ENCODE peak calls at places on chromosomes 2 and 18, in five cellular contexts. A is neuronal stem cell, G is H9, W is H1, O is mesenchymal stem cell. I is an unnamed sample.

GRCh38 chr2:29064746-29065478 is 9.4 kb downstream of the PCARE start:
- DNase-seq in A (no peak), G (no peak), W (no peak), O (no peak), I (no peak)

GRCh38 chr2:202261531-202261930 is 4.0 kb upstream of the NOP58 start:
- DNase-seq in W (no peak), O (no peak), A (no peak), G (no peak), I (no peak)

GRCh38 chr2:47504174-47504810 is 101.3 kb downstream of the MSH2 start:
- DNase-seq in A (no peak), G (no peak), O (no peak), W (no peak), I (no peak)

GRCh38 chr2:136230471-136230870 is 112.5 kb upstream of the CXCR4 start:
- DNase-seq in G (no peak), W (no peak), O (no peak), A (no peak), I (no peak)

GRCh38 chr2:120959426-120959825 is 223.8 kb downstream of the GLI2 start:
- DNase-seq in W (no peak), O (no peak), G (no peak), A (no peak), I (no peak)

GRCh38 chr18:76588591-76589303 is 93.7 kb upstream of the ZNF516 start:
- DNase-seq in A (no peak), G (no peak), O (no peak), W (peak), I (no peak)

GRCh38 chr2:236731767-236732580 is 162.3 kb downstream of the ACKR3 start:
- DNase-seq in O (peak), A (no peak), W (no peak), G (no peak), I (peak)

GRCh38 chr2:151029406-151030157 is 232.1 kb downstream of the RBM43 start:
- DNase-seq in G (no peak), A (no peak), W (no peak), O (peak), I (no peak)

GRCh38 chr2:239311132-239312040 is 89.4 kb downstream of the HDAC4 start:
- DNase-seq in O (no peak), W (peak), G (peak), A (no peak), I (no peak)

GRCh38 chr18:20960735-20961134 is 150.9 kb downstream of the ROCK1 start:
- DNase-seq in G (no peak), O (no peak), A (no peak), W (no peak), I (no peak)

GRCh38 chr2:239240480-239240881 is 160.3 kb downstream of the HDAC4 start:
- DNase-seq in A (no peak), W (no peak), G (no peak), O (peak), I (no peak)

GRCh38 chr2:29238497-29238896 is 123.3 kb downstream of the CLIP4 start:
- DNase-seq in W (peak), A (no peak), O (peak), G (peak), I (no peak)

GRCh38 chr2:190551928-190552327 is 17.4 kb upstream of the NEMP2 start:
- DNase-seq in A (no peak), O (no peak), G (no peak), W (no peak), I (peak)

GRCh38 chr2:108409768-108410167 is 32.0 kb downstream of the SULT1C4 start:
- DNase-seq in G (no peak), A (no peak), O (peak), W (no peak), I (no peak)

GRCh38 chr18:76613058-76613457 is 118.0 kb upstream of the ZNF516 start:
- DNase-seq in G (no peak), A (no peak), O (no peak), W (no peak), I (no peak)

GRCh38 chr2:36596397-36596796 is 1.6 kb downstream of the FEZ2 start:
- DNase-seq in O (no peak), W (no peak), G (no peak), A (no peak), I (no peak)

GRCh38 chr2:173030541-173031485 is 44.8 kb upstream of the MAP3K20 start:
- DNase-seq in G (no peak), W (no peak), A (no peak), O (no peak), I (no peak)

GRCh38 chr2:240972201-240972600 is 26.2 kb upstream of the SNED1 start:
- DNase-seq in A (no peak), W (no peak), G (no peak), O (no peak), I (no peak)

GRCh38 chr2:160914217-160914616 is 246.0 kb upstream of the TANK start:
- DNase-seq in O (no peak), W (no peak), G (no peak), A (no peak), I (no peak)

GRCh38 chr2:47373747-47374146 is 29.2 kb upstream of the MSH2 start:
- DNase-seq in O (no peak), W (no peak), A (no peak), G (no peak), I (no peak)

GRCh38 chr18:54530285-54530684 is 60.8 kb upstream of the DYNAP start:
- DNase-seq in W (no peak), O (no peak), A (no peak), G (no peak), I (no peak)

GRCh38 chr2:192030289-192030688 is 164.4 kb downstream of the TMEFF2 start:
- DNase-seq in O (peak), W (no peak), G (no peak), A (no peak), I (peak)

GRCh38 chr2:218257390-218257981 is 3.3 kb upstream of the GPBAR1 start:
- DNase-seq in W (peak), A (no peak), G (peak), O (no peak), I (peak)

GRCh38 chr18:32259553-32259952 is 69.7 kb downstream of the MEP1B start:
- DNase-seq in G (no peak), W (no peak), O (no peak), A (no peak), I (no peak)

GRCh38 chr2:231162036-231162345 is 36.4 kb upstream of the ARMC9 start:
- DNase-seq in O (peak), A (no peak), G (no peak), W (no peak), I (no peak)

GRCh38 chr18:48933578-48934399 is 17.0 kb downstream of the SMAD7 start:
- DNase-seq in W (no peak), G (no peak), A (no peak), O (no peak), I (no peak)

GRCh38 chr2:40485319-40485718 is 33.4 kb upstream of the SLC8A1 start:
- DNase-seq in G (no peak), W (no peak), A (no peak), O (no peak), I (no peak)

GRCh38 chr2:40488101-40488598 is 36.3 kb upstream of the SLC8A1 start:
- DNase-seq in O (peak), W (no peak), A (peak), G (no peak), I (peak)

GRCh38 chr2:40487592-40487991 is 35.7 kb upstream of the SLC8A1 start:
- DNase-seq in W (no peak), O (peak), A (no peak), G (no peak), I (peak)

GRCh38 chr2:40489678-40489960 is 37.7 kb upstream of the SLC8A1 start:
- DNase-seq in G (no peak), O (no peak), W (no peak), A (no peak), I (no peak)

DNA sequence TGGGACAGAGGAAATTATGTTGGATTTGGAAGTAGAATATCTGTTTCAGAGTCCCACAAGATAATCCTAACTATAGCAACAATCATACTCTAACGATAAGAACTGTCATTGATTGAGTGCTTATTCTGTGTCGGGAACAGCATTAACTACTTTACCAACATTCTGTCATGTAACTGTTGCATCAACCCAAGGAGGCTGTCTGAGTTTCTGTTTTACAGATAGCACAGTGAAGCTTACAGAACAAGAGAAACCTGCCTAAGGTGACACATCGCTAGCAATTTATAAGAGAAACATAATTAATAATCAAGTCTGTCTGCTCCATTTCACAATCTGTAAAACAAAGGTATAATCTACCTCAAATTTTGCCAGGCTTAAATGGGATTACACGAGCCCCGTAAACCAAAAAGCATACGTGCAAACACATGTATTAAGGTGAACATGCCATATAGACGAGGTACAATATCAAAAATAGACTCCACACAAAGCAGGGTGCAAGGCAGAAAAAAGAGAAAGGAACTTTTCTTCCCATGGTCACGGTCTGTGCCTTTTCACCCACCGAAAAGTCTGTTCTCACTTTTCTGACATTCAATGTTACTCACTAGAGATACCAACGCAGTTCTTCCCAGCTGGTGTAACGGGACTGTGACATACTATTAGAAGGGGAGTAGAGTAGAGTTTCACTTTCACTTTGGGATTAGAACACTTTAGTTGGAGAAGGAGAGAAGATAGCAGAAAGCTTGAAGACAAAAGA is 37.2 kb upstream of the SLC8A1 start:
- DNase-seq in W (no peak), G (no peak), A (no peak), O (peak), I (no peak)
- H3K23ac ChIP-seq in W (no peak), G (no peak), A (no peak), O (no peak), I (no peak)

DNA sequence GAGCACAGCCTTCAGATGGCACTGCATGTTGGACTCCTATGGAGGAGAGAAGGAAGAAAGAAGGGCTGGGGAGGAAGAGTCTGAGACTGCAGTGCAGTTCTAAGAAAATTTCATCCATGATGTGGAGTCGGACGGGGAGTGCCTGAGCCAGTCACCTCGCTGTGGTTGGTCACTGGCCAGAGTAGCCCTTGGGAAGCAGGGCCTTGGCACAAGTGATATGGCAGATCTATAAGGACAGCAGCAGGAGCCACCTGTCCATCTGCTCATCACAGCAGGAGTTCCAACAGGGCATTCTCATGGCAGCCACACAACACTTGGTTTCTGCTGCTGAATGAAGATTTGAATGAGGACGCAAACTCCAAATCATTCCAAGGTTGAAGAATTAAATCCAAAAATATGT is 314.8 kb downstream of the CYP26B1 start:
- DNase-seq in A (no peak), W (no peak), O (no peak), G (peak), I (no peak)
- H3K4me2 ChIP-seq in A (no peak), W (no peak), O (no peak), G (no peak), I (no peak)

GRCh38 chr2:97674396-97674795 is 4.9 kb downstream of the C2orf92 start:
- DNase-seq in A (no peak), G (no peak), W (no peak), O (no peak), I (peak)
- H2BK12ac ChIP-seq in A (no peak), G (no peak), W (no peak), O (no peak), I (no peak)

GRCh38 chr2:105814291-105814940 is 69.7 kb downstream of the NCK2 start:
- DNase-seq in A (no peak), O (no peak), G (no peak), W (no peak), I (no peak)

GRCh38 chr2:105809723-105810122 is 65.0 kb downstream of the NCK2 start:
- DNase-seq in O (no peak), G (no peak), A (no peak), W (peak), I (no peak)

GRCh38 chr2:105813045-105813315 is 68.3 kb downstream of the NCK2 start:
- DNase-seq in W (no peak), G (no peak), A (no peak), O (no peak), I (no peak)

GRCh38 chr2:105813405-105813804 is 68.7 kb downstream of the NCK2 start:
- DNase-seq in A (no peak), G (no peak), W (no peak), O (no peak), I (no peak)

GRCh38 chr2:105812180-105813044 is 67.7 kb downstream of the NCK2 start:
- DNase-seq in O (peak), W (peak), G (no peak), A (peak), I (no peak)
- H3K23ac ChIP-seq in O (no peak), W (no peak), G (no peak), A (no peak), I (no peak)

GRCh38 chr2:215712850-215713230 is 277.0 kb upstream of the FN1 start:
- DNase-seq in A (no peak), W (no peak), O (peak), G (no peak), I (no peak)
- H3K4me2 ChIP-seq in A (no peak), W (no peak), O (no peak), G (no peak), I (no peak)

DNA sequence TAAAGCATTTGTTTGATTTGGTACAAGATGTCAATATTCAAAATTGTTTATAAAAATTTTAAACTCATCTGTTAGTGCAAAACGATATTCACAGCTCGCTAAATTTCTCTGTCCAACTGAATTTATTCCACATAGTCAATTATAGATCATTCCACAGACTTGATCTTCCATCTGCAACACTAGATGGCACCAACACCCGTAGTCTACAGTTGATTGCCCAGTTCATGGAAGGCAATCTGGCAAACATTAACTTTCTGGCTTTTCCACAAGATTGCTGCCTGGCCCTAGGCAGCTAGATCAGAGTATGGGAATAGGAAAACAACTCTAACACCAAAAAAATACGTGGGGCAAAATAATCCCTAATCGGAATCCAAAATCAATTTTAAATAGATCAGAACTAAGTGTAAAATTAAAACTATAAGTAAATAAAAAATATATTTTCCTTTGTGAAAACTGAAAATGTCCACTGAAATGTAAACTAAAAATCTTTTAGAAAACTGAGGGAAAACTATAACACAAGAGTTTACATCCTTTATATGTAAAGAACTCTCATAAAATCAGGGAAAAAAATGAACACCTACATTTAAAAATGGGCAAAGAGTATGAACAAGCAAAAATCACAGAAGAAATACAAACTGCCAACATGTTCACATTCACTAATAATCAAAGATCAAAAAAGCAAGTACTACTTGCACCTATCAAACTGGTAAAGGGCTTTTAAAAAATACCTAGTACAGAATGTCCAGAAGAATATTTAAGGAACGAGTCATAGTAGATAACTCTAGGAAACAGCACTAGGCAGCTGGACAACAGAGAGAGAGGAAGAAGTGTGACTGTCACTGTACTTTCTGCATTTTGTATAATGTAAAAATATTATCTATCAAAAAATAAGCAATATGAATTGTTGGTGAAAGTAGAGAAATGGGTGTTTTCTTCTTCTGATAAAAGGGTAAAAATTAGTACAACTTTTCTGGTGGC is 35.0 kb downstream of the RTN4 start:
- DNase-seq in O (peak), G (no peak), A (no peak), W (no peak), I (peak)
- H2BK12ac ChIP-seq in O (no peak), G (no peak), A (no peak), W (no peak), I (no peak)

GRCh38 chr18:62964432-62964831 is 249.1 kb downstream of the PHLPP1 start:
- DNase-seq in G (no peak), A (no peak), W (no peak), O (no peak), I (no peak)
- H3K23ac ChIP-seq in G (no peak), A (no peak), W (no peak), O (no peak), I (no peak)

GRCh38 chr2:98514879-98515570 is 70.4 kb downstream of the INPP4A start:
- DNase-seq in W (no peak), G (no peak), O (peak), A (no peak), I (no peak)
- H3K4me2 ChIP-seq in W (no peak), G (no peak), O (no peak), A (no peak), I (no peak)

GRCh38 chr18:62277045-62277444 is 48.1 kb upstream of the TNFRSF11A start:
- DNase-seq in G (no peak), O (no peak), A (no peak), W (no peak), I (no peak)

GRCh38 chr18:62281684-62282083 is 43.4 kb upstream of the TNFRSF11A start:
- DNase-seq in G (no peak), W (no peak), O (peak), A (no peak), I (no peak)

GRCh38 chr18:62279561-62279960 is 45.5 kb upstream of the TNFRSF11A start:
- DNase-seq in O (no peak), A (peak), W (no peak), G (no peak), I (no peak)

GRCh38 chr18:62282188-62282629 is 42.9 kb upstream of the TNFRSF11A start:
- DNase-seq in G (no peak), A (no peak), W (no peak), O (no peak), I (no peak)

DNA sequence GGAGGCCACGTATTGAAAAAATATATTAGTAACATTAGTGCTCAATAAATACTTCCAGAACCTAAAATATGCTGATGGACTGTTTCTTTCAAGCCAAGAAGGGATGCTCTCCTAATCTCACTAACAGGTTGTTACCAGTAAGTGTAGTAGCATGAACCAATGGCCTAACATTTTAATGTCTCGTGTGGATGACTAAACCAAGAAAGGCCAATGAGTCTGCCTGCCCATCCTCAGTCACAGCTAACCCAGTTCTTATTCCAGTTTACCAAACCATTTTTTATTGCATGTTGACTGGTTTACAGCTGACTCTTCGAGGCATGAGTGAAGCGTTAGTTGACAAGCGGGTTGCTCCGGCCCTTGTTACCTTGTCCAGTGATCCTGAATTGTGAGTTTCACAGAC is 45.1 kb upstream of the TNFRSF11A start:
- DNase-seq in W (no peak), A (no peak), O (no peak), G (no peak), I (no peak)
- H2BK12ac ChIP-seq in W (no peak), A (no peak), O (no peak), G (no peak), I (no peak)

I was measured in trophoblast cell.